ENCODE peak calls at places on chromosome 21, in six cellular contexts. One of them, this sample, is unnamed.

GRCh38 chr21:14523234-14523633 is 22.9 kb downstream of the SAMSN1 start:
- DNase-seq in K562: no peak
- DNase-seq in HepG2: no peak
- DNase-seq in H1: no peak
- DNase-seq in GM12878: no peak
- DNase-seq in GM12891: no peak
- DNase-seq in this sample: no peak

GRCh38 chr21:34812510-34813265 is 143.9 kb downstream of the CLIC6 start:
- DNase-seq in K562: no peak
- DNase-seq in HepG2: peak
- DNase-seq in H1: no peak
- DNase-seq in GM12878: no peak
- DNase-seq in GM12891: no peak
- DNase-seq in this sample: no peak

GRCh38 chr21:29933088-29933487 is 6.7 kb downstream of the GRIK1 start:
- DNase-seq in K562: no peak
- DNase-seq in HepG2: no peak
- DNase-seq in H1: no peak
- DNase-seq in GM12878: no peak
- DNase-seq in GM12891: no peak
- DNase-seq in this sample: no peak

GRCh38 chr21:17351766-17352165 is 161.1 kb upstream of the CXADR start:
- DNase-seq in K562: no peak
- DNase-seq in HepG2: no peak
- DNase-seq in H1: no peak
- DNase-seq in GM12878: no peak
- DNase-seq in GM12891: no peak
- DNase-seq in this sample: no peak

GRCh38 chr21:26093094-26093493 is 77.5 kb downstream of the APP start:
- DNase-seq in K562: no peak
- DNase-seq in HepG2: no peak
- DNase-seq in H1: no peak
- DNase-seq in GM12878: no peak
- DNase-seq in GM12891: no peak
- DNase-seq in this sample: no peak

GRCh38 chr21:34834852-34835501 is 166.2 kb downstream of the CLIC6 start:
- DNase-seq in K562: no peak
- DNase-seq in HepG2: no peak
- DNase-seq in H1: no peak
- DNase-seq in GM12878: no peak
- DNase-seq in GM12891: no peak
- DNase-seq in this sample: no peak

GRCh38 chr21:16418663-16419062 is 688.9 kb downstream of the USP25 start:
- DNase-seq in K562: no peak
- DNase-seq in HepG2: no peak
- DNase-seq in H1: no peak
- DNase-seq in GM12878: no peak
- DNase-seq in GM12891: no peak
- DNase-seq in this sample: no peak

GRCh38 chr21:33642896-33643657 is 776 bp downstream of the ITSN1 start:
- DNase-seq in K562: peak
- DNase-seq in HepG2: no peak
- DNase-seq in H1: peak
- DNase-seq in GM12878: no peak
- DNase-seq in GM12891: no peak
- DNase-seq in this sample: peak

GRCh38 chr21:17612565-17613241 is at the start of gene BTG3:
- DNase-seq in K562: peak
- DNase-seq in HepG2: peak
- DNase-seq in H1: peak
- DNase-seq in GM12878: no peak
- DNase-seq in GM12891: peak
- DNase-seq in this sample: peak

GRCh38 chr21:34282223-34282622 is 81.6 kb upstream of the KCNE2 start:
- DNase-seq in K562: no peak
- DNase-seq in HepG2: no peak
- DNase-seq in H1: no peak
- DNase-seq in GM12878: no peak
- DNase-seq in GM12891: no peak
- DNase-seq in this sample: no peak

GRCh38 chr21:22791986-22792560 is 1793.9 kb downstream of the NCAM2 start:
- DNase-seq in K562: peak
- DNase-seq in HepG2: peak
- DNase-seq in H1: no peak
- DNase-seq in GM12878: no peak
- DNase-seq in GM12891: peak
- DNase-seq in this sample: no peak

GRCh38 chr21:33543505-33544129 is 779 bp downstream of the SON start:
- DNase-seq in K562: no peak
- DNase-seq in HepG2: no peak
- DNase-seq in H1: no peak
- DNase-seq in GM12878: no peak
- DNase-seq in GM12891: no peak
- DNase-seq in this sample: no peak

GRCh38 chr21:40845621-40846020 is 1.3 kb downstream of the DSCAM start:
- DNase-seq in K562: no peak
- DNase-seq in HepG2: no peak
- DNase-seq in H1: no peak
- DNase-seq in GM12878: no peak
- DNase-seq in GM12891: no peak
- DNase-seq in this sample: no peak

GRCh38 chr21:25324666-25325065 is 282.6 kb downstream of the MRPL39 start:
- DNase-seq in K562: no peak
- DNase-seq in HepG2: no peak
- DNase-seq in H1: no peak
- DNase-seq in GM12878: no peak
- DNase-seq in GM12891: no peak
- DNase-seq in this sample: no peak

GRCh38 chr21:17270234-17270633 is 242.6 kb upstream of the CXADR start:
- DNase-seq in K562: no peak
- DNase-seq in HepG2: peak
- DNase-seq in H1: no peak
- DNase-seq in GM12878: no peak
- DNase-seq in GM12891: no peak
- DNase-seq in this sample: no peak

GRCh38 chr21:41095983-41096382 is 72.0 kb upstream of the BACE2 start:
- DNase-seq in K562: no peak
- DNase-seq in HepG2: no peak
- DNase-seq in H1: no peak
- DNase-seq in GM12878: no peak
- DNase-seq in GM12891: no peak
- DNase-seq in this sample: no peak

GRCh38 chr21:30839304-30839703 is 9.7 kb upstream of the KRTAP7-1 start:
- DNase-seq in K562: peak
- DNase-seq in HepG2: peak
- DNase-seq in H1: peak
- DNase-seq in GM12878: no peak
- DNase-seq in GM12891: no peak
- DNase-seq in this sample: no peak

GRCh38 chr21:16195476-16195875 is 465.7 kb downstream of the USP25 start:
- DNase-seq in K562: no peak
- DNase-seq in HepG2: no peak
- DNase-seq in H1: no peak
- DNase-seq in GM12878: no peak
- DNase-seq in GM12891: no peak
- DNase-seq in this sample: no peak

GRCh38 chr21:17506936-17507335 is 5.9 kb upstream of the CXADR start:
- DNase-seq in K562: no peak
- DNase-seq in HepG2: no peak
- DNase-seq in H1: no peak
- DNase-seq in GM12878: no peak
- DNase-seq in GM12891: no peak
- DNase-seq in this sample: no peak

GRCh38 chr21:36194024-36194423 is 37.4 kb downstream of the DOP1B start:
- DNase-seq in K562: no peak
- DNase-seq in HepG2: no peak
- DNase-seq in H1: no peak
- DNase-seq in GM12878: no peak
- DNase-seq in GM12891: no peak
- DNase-seq in this sample: no peak

GRCh38 chr21:27776925-27777553 is 810.2 kb upstream of the ADAMTS5 start:
- DNase-seq in K562: no peak
- DNase-seq in HepG2: no peak
- DNase-seq in H1: no peak
- DNase-seq in GM12878: no peak
- DNase-seq in GM12891: no peak
- DNase-seq in this sample: no peak

GRCh38 chr21:30340714-30341573 is 3.5 kb upstream of the KRTAP27-1 start:
- DNase-seq in K562: peak
- DNase-seq in HepG2: peak
- DNase-seq in H1: peak
- DNase-seq in GM12878: no peak
- DNase-seq in GM12891: peak
- DNase-seq in this sample: no peak

GRCh38 chr21:39681257-39681656 is 63.7 kb upstream of the IGSF5 start:
- DNase-seq in K562: no peak
- DNase-seq in HepG2: no peak
- DNase-seq in H1: no peak
- DNase-seq in GM12878: no peak
- DNase-seq in GM12891: no peak
- DNase-seq in this sample: no peak

GRCh38 chr21:21165063-21165645 is 166.9 kb downstream of the NCAM2 start:
- DNase-seq in K562: no peak
- DNase-seq in HepG2: no peak
- DNase-seq in H1: no peak
- DNase-seq in GM12878: no peak
- DNase-seq in GM12891: no peak
- DNase-seq in this sample: no peak

GRCh38 chr21:37322084-37322483 is 44.5 kb upstream of the DYRK1A start:
- DNase-seq in K562: no peak
- DNase-seq in HepG2: no peak
- DNase-seq in H1: no peak
- DNase-seq in GM12878: no peak
- DNase-seq in GM12891: no peak
- DNase-seq in this sample: no peak
- TF ChIP-seq POLR2AphosphoS5 in K562: no peak
- TF ChIP-seq POLR2AphosphoS5 in HepG2: no peak
- TF ChIP-seq POLR2AphosphoS5 in H1: no peak
- TF ChIP-seq POLR2AphosphoS5 in GM12878: no peak
- TF ChIP-seq POLR2AphosphoS5 in GM12891: no peak
- TF ChIP-seq POLR2AphosphoS5 in this sample: no peak

GRCh38 chr21:42859891-42860230 is 19.5 kb downstream of the WDR4 start:
- DNase-seq in K562: no peak
- DNase-seq in HepG2: no peak
- DNase-seq in H1: no peak
- DNase-seq in GM12878: no peak
- DNase-seq in GM12891: no peak
- DNase-seq in this sample: no peak
- TF ChIP-seq TAF1 in K562: no peak
- TF ChIP-seq TAF1 in HepG2: no peak
- TF ChIP-seq TAF1 in H1: no peak
- TF ChIP-seq TAF1 in GM12878: no peak
- TF ChIP-seq TAF1 in GM12891: no peak
- TF ChIP-seq TAF1 in this sample: no peak

DNA sequence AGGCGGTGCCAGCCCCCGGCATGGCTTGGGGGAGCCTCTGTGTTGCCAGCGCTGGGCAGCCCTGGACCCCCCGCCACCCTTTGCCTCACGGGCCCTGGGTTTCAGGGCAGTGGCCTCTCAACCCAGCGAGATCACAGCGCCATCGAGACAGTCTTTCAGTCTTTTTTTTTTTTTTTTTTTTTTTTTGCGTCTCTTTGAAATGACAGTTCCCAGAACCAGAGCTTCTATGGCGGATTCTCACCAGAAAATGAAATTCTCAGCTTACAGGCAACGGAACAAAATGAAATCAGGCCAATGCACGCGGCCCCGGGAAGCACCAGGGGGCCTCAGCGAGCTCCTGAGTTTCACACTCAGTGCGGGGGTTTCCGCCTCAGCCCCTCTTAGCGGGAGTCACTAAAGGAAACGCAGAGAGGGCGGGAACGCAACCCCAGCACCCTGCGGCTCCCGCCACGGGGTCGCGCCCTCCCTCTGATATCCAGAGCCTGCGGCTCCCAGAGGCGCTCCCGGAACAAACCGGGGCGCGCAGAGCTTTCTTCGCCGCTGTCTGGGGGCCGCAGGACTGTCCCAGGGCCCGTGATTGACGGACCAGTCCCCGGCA is 8.0 kb upstream of the COL6A1 start:
- DNase-seq in K562: peak
- DNase-seq in HepG2: peak
- DNase-seq in H1: peak
- DNase-seq in GM12878: no peak
- DNase-seq in GM12891: peak
- DNase-seq in this sample: peak
- TF ChIP-seq POLR2A in K562: no peak
- TF ChIP-seq POLR2A in HepG2: no peak
- TF ChIP-seq POLR2A in H1: no peak
- TF ChIP-seq POLR2A in GM12878: peak
- TF ChIP-seq POLR2A in GM12891: no peak
- TF ChIP-seq POLR2A in this sample: no peak

GRCh38 chr21:44845418-44846200 is 27.7 kb upstream of the SUMO3 start:
- DNase-seq in K562: peak
- DNase-seq in HepG2: peak
- DNase-seq in H1: peak
- DNase-seq in GM12878: no peak
- DNase-seq in GM12891: peak
- DNase-seq in this sample: no peak

GRCh38 chr21:44848821-44849521 is 24.5 kb downstream of the PTTG1IP start:
- DNase-seq in K562: no peak
- DNase-seq in HepG2: no peak
- DNase-seq in H1: no peak
- DNase-seq in GM12878: no peak
- DNase-seq in GM12891: no peak
- DNase-seq in this sample: no peak

GRCh38 chr21:44846201-44846484 is 27.3 kb downstream of the PTTG1IP start:
- DNase-seq in K562: no peak
- DNase-seq in HepG2: no peak
- DNase-seq in H1: no peak
- DNase-seq in GM12878: no peak
- DNase-seq in GM12891: no peak
- DNase-seq in this sample: no peak

GRCh38 chr21:44846485-44847260 is 26.8 kb downstream of the PTTG1IP start:
- DNase-seq in K562: no peak
- DNase-seq in HepG2: peak
- DNase-seq in H1: no peak
- DNase-seq in GM12878: no peak
- DNase-seq in GM12891: no peak
- DNase-seq in this sample: no peak

DNA sequence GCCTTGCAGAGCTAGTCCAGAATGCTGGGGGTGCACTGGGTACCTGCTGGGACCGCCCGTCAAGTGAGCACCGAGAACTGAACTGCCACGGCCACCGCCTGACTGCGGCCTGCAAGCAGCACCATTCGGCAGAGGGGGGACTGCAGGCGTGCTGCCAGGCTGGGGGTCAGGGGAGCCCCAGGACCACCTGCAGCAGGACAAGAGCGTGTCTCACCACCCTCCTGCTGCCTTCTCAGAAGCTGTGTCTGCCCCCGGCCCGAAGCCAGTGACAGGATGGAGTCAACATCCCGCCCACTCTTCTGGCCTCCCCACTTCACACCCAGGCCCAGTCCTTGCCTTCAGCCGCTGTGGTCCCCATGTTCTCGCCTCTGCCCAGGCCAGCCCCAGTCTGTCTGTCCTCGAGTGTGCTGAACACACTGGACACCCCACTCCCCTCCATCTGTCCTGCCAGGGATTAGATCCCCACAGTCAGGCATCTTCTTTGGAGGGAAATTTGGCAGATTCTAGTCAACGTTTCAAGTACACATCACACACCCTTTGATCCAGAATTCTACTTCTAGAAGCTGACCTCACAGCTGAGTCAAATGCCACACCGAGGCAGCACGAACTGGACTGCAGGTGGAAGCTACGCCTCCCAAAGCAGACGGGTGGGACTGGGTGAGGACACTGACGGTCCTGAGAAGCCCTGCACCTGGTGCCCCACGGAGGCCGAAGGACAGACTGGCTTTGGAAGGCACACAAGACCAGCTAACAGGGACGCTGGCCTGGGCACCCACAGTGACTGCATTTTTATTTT is 26.0 kb downstream of the PTTG1IP start:
- DNase-seq in K562: no peak
- DNase-seq in HepG2: no peak
- DNase-seq in H1: no peak
- DNase-seq in GM12878: no peak
- DNase-seq in GM12891: no peak
- DNase-seq in this sample: no peak
- TF ChIP-seq POLR2AphosphoS5 in K562: no peak
- TF ChIP-seq POLR2AphosphoS5 in HepG2: peak
- TF ChIP-seq POLR2AphosphoS5 in H1: no peak
- TF ChIP-seq POLR2AphosphoS5 in GM12878: no peak
- TF ChIP-seq POLR2AphosphoS5 in GM12891: no peak
- TF ChIP-seq POLR2AphosphoS5 in this sample: no peak

This sample was measured in GM12892.